ENCODE peak calls at places on chromosomes 2 and 18, in six cellular contexts. V is H9, B is IMR-90, J is mesenchymal stem cell, M is neuronal stem cell, Q is H1. X is an unnamed sample.

GRCh38 chr2:76160683-76161082 is 450.0 kb upstream of the GCFC2 start:
- DNase-seq in B (no peak), J (no peak), M (no peak), Q (no peak), V (no peak), X (no peak)

GRCh38 chr18:48542513-48543181 is 3.8 kb downstream of the CTIF start:
- DNase-seq in Q (no peak), B (no peak), M (no peak), J (no peak), V (peak; percentile 58), X (peak; percentile 95)

GRCh38 chr18:40904295-40904694 is 1050.7 kb upstream of the PIK3C3 start:
- DNase-seq in B (peak; percentile 4), V (no peak), Q (no peak), M (no peak), J (no peak), X (no peak)

GRCh38 chr2:77108915-77109314 is 413.3 kb downstream of the LRRTM4 start:
- DNase-seq in V (no peak), Q (no peak), M (no peak), B (no peak), J (no peak), X (no peak)

GRCh38 chr2:118539290-118539689 is 308.2 kb downstream of the EN1 start:
- DNase-seq in B (peak; percentile 34), Q (peak; percentile 10), M (no peak), J (no peak), V (peak; percentile 57), X (peak; percentile 53)

GRCh38 chr2:159982270-159982669 is 80.1 kb downstream of the PLA2R1 start:
- DNase-seq in Q (no peak), B (peak; percentile 64), M (no peak), J (peak; percentile 67), V (no peak), X (peak; percentile 91)

GRCh38 chr2:180644709-180645108 is 335.7 kb upstream of the UBE2E3 start:
- DNase-seq in M (no peak), J (no peak), V (no peak), Q (no peak), B (peak; percentile 96), X (no peak)

GRCh38 chr2:218811382-218811781 is 20.2 kb downstream of the PRKAG3 start:
- DNase-seq in J (peak; percentile 15), V (no peak), M (no peak), B (peak; percentile 52), Q (no peak), X (no peak)

GRCh38 chr2:238475034-238475433 is 48.3 kb downstream of the ASB1 start:
- DNase-seq in V (no peak), B (no peak), Q (no peak), M (no peak), J (no peak), X (no peak)

GRCh38 chr2:101692037-101692436 is 5.5 kb upstream of the MAP4K4 start:
- DNase-seq in Q (no peak), M (no peak), J (no peak), B (no peak), V (no peak), X (no peak)

GRCh38 chr2:7189106-7189505 is 271.9 kb downstream of the RNF144A start:
- DNase-seq in J (no peak), Q (no peak), B (no peak), M (no peak), V (no peak), X (no peak)

GRCh38 chr2:239966848-239967136 is 58.4 kb downstream of the NDUFA10 start:
- DNase-seq in V (no peak), J (no peak), B (no peak), M (no peak), Q (no peak), X (no peak)

GRCh38 chr2:64863097-64863820 is 125.9 kb upstream of the SLC1A4 start:
- DNase-seq in Q (no peak), M (no peak), B (no peak), J (no peak), V (no peak), X (no peak)

GRCh38 chr18:61132036-61132435 is 201.2 kb upstream of the CDH20 start:
- DNase-seq in J (no peak), V (no peak), M (no peak), Q (no peak), B (no peak), X (no peak)
- H2BK15ac ChIP-seq in J (no peak overlapping the region), V (no peak overlapping the region), M (no peak overlapping the region), Q (no peak overlapping the region), B (no peak overlapping the region), X (no peak overlapping the region)

DNA sequence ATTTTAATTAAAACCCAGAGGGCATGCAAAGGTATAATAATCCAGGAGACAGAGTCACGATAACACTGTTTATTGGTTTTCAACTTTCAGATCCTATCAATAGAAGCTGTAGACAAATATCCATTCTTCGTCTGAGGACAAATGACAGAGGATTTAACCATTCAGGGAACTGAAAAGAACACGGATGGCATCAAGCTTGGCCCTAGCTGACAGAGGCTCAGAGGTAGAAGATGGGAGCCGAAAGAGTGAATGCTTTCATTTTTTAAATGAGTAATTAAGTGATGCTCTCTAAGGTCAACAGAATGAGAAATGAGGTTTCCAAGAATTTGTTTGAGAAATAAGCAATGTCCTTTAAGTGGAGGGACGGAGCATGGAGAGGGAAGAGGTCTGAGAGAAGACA is 62.1 kb downstream of the BCL2 start:
- DNase-seq in V (no peak), B (no peak), M (no peak), Q (no peak), J (no peak), X (no peak)
- H2BK120ac ChIP-seq in V (no peak overlapping the region), B (no peak overlapping the region), M (no peak overlapping the region), Q (no peak overlapping the region), J (no peak overlapping the region), X (no peak overlapping the region)

GRCh38 chr2:9142551-9143263 is 63.9 kb upstream of the ASAP2 start:
- DNase-seq in M (peak; percentile 81), J (peak; percentile 87), V (peak; percentile 93), B (peak; percentile 92), Q (peak; percentile 80), X (peak; percentile 98)
- H2BK5ac ChIP-seq in M (no peak overlapping the region), J (no peak overlapping the region), V (no peak overlapping the region), B (peak overlapping the region; percentile 54), Q (no peak overlapping the region), X (no peak overlapping the region)

GRCh38 chr2:127388423-127389164 is 819 bp upstream of the MAP3K2 start:
- DNase-seq in B (peak; percentile 44), Q (no peak), M (no peak), V (no peak), J (peak; percentile 85), X (no peak)

GRCh38 chr2:127387655-127388422 is at the start of gene MAP3K2:
- DNase-seq in Q (no peak), V (peak; percentile 93), J (peak; percentile 91), B (peak; percentile 90), M (peak; percentile 93), X (peak; percentile 94)

GRCh38 chr2:127386246-127386645 is 1.5 kb downstream of the MAP3K2 start:
- DNase-seq in B (no peak), M (no peak), J (no peak), Q (no peak), V (no peak), X (no peak)

GRCh38 chr2:127384529-127384928 is 3.2 kb downstream of the MAP3K2 start:
- DNase-seq in V (no peak), J (no peak), B (no peak), M (no peak), Q (no peak), X (no peak)

GRCh38 chr2:127386764-127387654 is 766 bp downstream of the MAP3K2 start:
- DNase-seq in J (peak; percentile 90), M (peak; percentile 80), Q (no peak), B (peak; percentile 88), V (peak; percentile 86), X (peak; percentile 91)
- H2BK15ac ChIP-seq in J (peak overlapping the region; percentile 93), M (peak overlapping the region; percentile 51), Q (no peak overlapping the region), B (no peak overlapping the region), V (no peak overlapping the region), X (no peak overlapping the region)

DNA sequence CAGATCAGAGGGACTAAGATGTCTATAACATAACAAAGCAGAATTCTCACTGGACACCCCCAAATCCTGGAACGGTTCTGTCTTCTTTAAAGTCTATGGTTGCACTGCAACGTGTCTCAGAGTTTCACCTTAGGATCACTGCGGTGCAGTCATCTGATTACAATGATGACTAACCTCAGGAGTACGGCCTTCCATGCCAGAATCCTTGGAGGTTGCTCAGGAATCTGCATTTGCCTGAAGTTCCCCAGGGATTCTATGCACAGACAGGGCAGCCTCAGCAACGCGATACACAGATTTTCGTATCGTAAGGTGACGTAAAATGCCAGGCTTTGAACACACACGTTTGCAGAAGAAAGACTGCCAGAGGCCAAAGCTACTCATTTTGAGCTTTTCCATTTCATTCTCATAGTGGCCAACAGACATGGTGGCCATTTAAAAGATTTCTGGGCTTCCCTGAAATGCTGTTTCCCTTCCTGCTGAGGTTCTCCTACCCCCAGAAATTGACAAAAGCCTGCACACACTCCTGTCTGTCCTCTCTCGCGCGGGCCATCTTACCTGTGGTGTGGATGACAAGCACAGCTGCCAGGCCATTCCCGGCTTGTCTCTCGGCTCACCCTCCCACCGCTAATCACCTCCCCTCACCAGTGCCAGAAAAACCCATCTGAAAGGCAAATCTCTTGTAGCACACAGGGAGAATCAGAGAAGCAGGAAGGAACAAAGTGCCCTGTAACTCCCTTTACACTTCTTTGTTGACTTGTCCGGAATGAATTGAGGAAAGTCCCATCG is 148.8 kb downstream of the ACKR3 start:
- DNase-seq in J (no peak), Q (no peak), B (peak; percentile 8), M (no peak), V (no peak), X (no peak)
- H2BK120ac ChIP-seq in J (no peak overlapping the region), Q (no peak overlapping the region), B (no peak overlapping the region), M (no peak overlapping the region), V (no peak overlapping the region), X (no peak overlapping the region)

GRCh38 chr18:49666045-49666444 is 104.2 kb downstream of the LIPG start:
- DNase-seq in Q (no peak), M (no peak), B (peak; percentile 48), J (peak; percentile 65), V (no peak), X (no peak)

GRCh38 chr18:49672853-49673252 is 111.0 kb downstream of the LIPG start:
- DNase-seq in J (no peak), M (no peak), Q (no peak), B (no peak), V (no peak), X (no peak)

GRCh38 chr18:49667462-49667861 is 105.6 kb downstream of the LIPG start:
- DNase-seq in M (no peak), V (no peak), J (no peak), Q (no peak), B (no peak), X (no peak)

GRCh38 chr18:49668583-49669290 is 106.9 kb downstream of the LIPG start:
- DNase-seq in V (no peak), Q (no peak), M (peak; percentile 29), J (peak; percentile 58), B (no peak), X (peak; percentile 57)

GRCh38 chr18:49669403-49669802 is 107.5 kb downstream of the LIPG start:
- DNase-seq in B (no peak), J (no peak), M (no peak), Q (no peak), V (no peak), X (no peak)
- H2BK5ac ChIP-seq in B (no peak overlapping the region), J (no peak overlapping the region), M (no peak overlapping the region), Q (no peak overlapping the region), V (no peak overlapping the region), X (peak overlapping the region; percentile 49)

X was measured in mesendoderm.